ENCODE peak calls at places on chromosomes 2 and 18, in nine cellular contexts. X is mucosa of descending colon, F is lower lobe of right lung, S is CMK, A is A172, C is NCI-H510A treated with DMSO at 0.1 percent for 48 hours, V is T-cell, E is bronchial epithelial cell, T is colonic mucosa. O is an unnamed sample.

GRCh38 chr18:25253136-25253535 is 98.8 kb downstream of the ZNF521 start:
- DNase-seq in X (no peak), F (no peak), S (no peak), A (no peak), C (no peak), V (no peak), E (no peak), T (no peak), O (no peak)

GRCh38 chr18:49944681-49945080 is 131.3 kb upstream of the ACAA2 start:
- DNase-seq in X (no peak), F (no peak), S (no peak), A (no peak), C (no peak), V (no peak), E (no peak), T (no peak), O (no peak)

GRCh38 chr2:216059233-216059834 is 22.3 kb downstream of the PECR start:
- DNase-seq in X (no peak), F (no peak), S (no peak), A (no peak), C (no peak), V (no peak), E (peak), T (no peak), O (no peak)

GRCh38 chr2:65367517-65367916 is 64.9 kb downstream of the SPRED2 start:
- DNase-seq in X (no peak), F (no peak), S (no peak), A (peak), C (no peak), V (no peak), E (peak), T (no peak), O (peak)

GRCh38 chr2:105686588-105686987 is 58.1 kb upstream of the NCK2 start:
- DNase-seq in X (no peak), F (no peak), S (no peak), A (no peak), C (no peak), V (no peak), E (no peak), T (no peak), O (no peak)

GRCh38 chr2:105889046-105889445 is 144.3 kb downstream of the NCK2 start:
- DNase-seq in X (no peak), F (no peak), S (no peak), A (no peak), C (no peak), V (no peak), E (no peak), T (no peak), O (no peak)

GRCh38 chr2:179255129-179255528 is 9.5 kb downstream of the SESTD1 start:
- DNase-seq in X (no peak), F (no peak), S (no peak), A (no peak), C (no peak), V (no peak), E (no peak), T (no peak), O (no peak)

GRCh38 chr2:200483729-200484198 is 26.1 kb downstream of the KCTD18 start:
- DNase-seq in X (peak), F (peak), S (no peak), A (peak), C (peak), V (no peak), E (peak), T (peak), O (peak)

GRCh38 chr2:144607899-144608477 is 88.1 kb upstream of the ZEB2 start:
- DNase-seq in X (peak), F (peak), S (no peak), A (no peak), C (no peak), V (no peak), E (no peak), T (peak), O (peak)

GRCh38 chr18:45321520-45321919 is 293.8 kb upstream of the SLC14A2 start:
- DNase-seq in X (no peak), F (no peak), S (no peak), A (no peak), C (peak), V (no peak), E (peak), T (no peak), O (no peak)

GRCh38 chr18:37565985-37566478 is 434 bp upstream of the CELF4 start:
- DNase-seq in X (peak), F (no peak), S (no peak), A (peak), C (peak), V (no peak), E (peak), T (no peak), O (no peak)

GRCh38 chr2:215548714-215549113 is 112.8 kb upstream of the FN1 start:
- DNase-seq in X (no peak), F (no peak), S (no peak), A (no peak), C (no peak), V (no peak), E (peak), T (no peak), O (no peak)

GRCh38 chr2:38733300-38733971 is 17.7 kb downstream of the SRSF7 start:
- DNase-seq in X (no peak), F (no peak), S (no peak), A (no peak), C (no peak), V (no peak), E (no peak), T (no peak), O (no peak)

GRCh38 chr18:41940506-41941215 is 14.4 kb upstream of the PIK3C3 start:
- DNase-seq in X (no peak), F (no peak), S (no peak), A (peak), C (no peak), V (no peak), E (peak), T (no peak), O (no peak)

GRCh38 chr2:47078541-47079482 is 76.3 kb downstream of the STPG4 start:
- DNase-seq in X (peak), F (no peak), S (no peak), A (peak), C (no peak), V (no peak), E (no peak), T (peak), O (peak)

GRCh38 chr2:181051861-181052522 is 71.6 kb downstream of the UBE2E3 start:
- DNase-seq in X (no peak), F (no peak), S (no peak), A (no peak), C (no peak), V (no peak), E (no peak), T (no peak), O (no peak)

GRCh38 chr2:237486819-237487448 is at the start of gene MLPH:
- DNase-seq in X (peak), F (peak), S (no peak), A (no peak), C (peak), V (no peak), E (peak), T (peak), O (no peak)

GRCh38 chr2:46379213-46380037 is 82.2 kb downstream of the EPAS1 start:
- DNase-seq in X (no peak), F (no peak), S (no peak), A (peak), C (no peak), V (no peak), E (no peak), T (no peak), O (no peak)

GRCh38 chr2:151423760-151424159 is 14.1 kb downstream of the RIF1 start:
- DNase-seq in X (no peak), F (no peak), S (no peak), A (no peak), C (no peak), V (no peak), E (peak), T (no peak), O (no peak)

GRCh38 chr2:224114428-224114827 is 75.3 kb upstream of the SERPINE2 start:
- DNase-seq in X (no peak), F (no peak), S (no peak), A (no peak), C (no peak), V (no peak), E (no peak), T (no peak), O (peak)

GRCh38 chr2:233856184-233856583 is 1.8 kb upstream of the HJURP start:
- DNase-seq in X (no peak), F (no peak), S (no peak), A (no peak), C (no peak), V (no peak), E (no peak), T (no peak), O (no peak)

GRCh38 chr2:8061219-8061618 is 620.6 kb upstream of the ID2 start:
- DNase-seq in X (no peak), F (no peak), S (no peak), A (no peak), C (no peak), V (no peak), E (no peak), T (no peak), O (peak)

GRCh38 chr2:193584001-193584400 is 1389.3 kb upstream of the TMEFF2 start:
- DNase-seq in X (peak), F (no peak), S (no peak), A (peak), C (no peak), V (no peak), E (peak), T (no peak), O (no peak)

GRCh38 chr2:68453761-68454360 is 13.2 kb downstream of the FBXO48 start:
- DNase-seq in X (no peak), F (no peak), S (no peak), A (no peak), C (no peak), V (no peak), E (no peak), T (no peak), O (no peak)

GRCh38 chr2:215811409-215812355 is 201.7 kb downstream of the MREG start:
- DNase-seq in X (no peak), F (no peak), S (no peak), A (no peak), C (no peak), V (no peak), E (no peak), T (no peak), O (peak)

GRCh38 chr2:168136392-168136977 is 110.9 kb downstream of the STK39 start:
- DNase-seq in X (no peak), F (no peak), S (peak), A (peak), C (peak), V (no peak), E (peak), T (no peak), O (peak)

O was measured in MV-4-11.